ENCODE peak calls at places on chromosomes 7 and 10, in nine cellular contexts. H is A549, I is GM12878, U is SK-N-SH, B is GM23338, S is HCT116, P is HepG2, K is HL-60, F is K562. X is an unnamed sample.

GRCh38 chr7:82419200-82419599 is 24.4 kb downstream of the CACNA2D1 start:
- DNase-seq in H (no peak), I (no peak), U (peak; percentile 77), B (no peak), S (no peak), P (no peak), K (no peak), F (no peak), X (no peak)

GRCh38 chr10:84613336-84614021 is 285.1 kb downstream of the CCSER2 start:
- DNase-seq in H (peak; percentile 80), I (no peak), U (peak; percentile 63), B (peak; percentile 90), S (peak; percentile 72), P (peak; percentile 77), K (no peak), F (no peak), X (peak; percentile 24)

GRCh38 chr10:72702868-72703581 is 11.1 kb downstream of the MCU start:
- DNase-seq in H (peak; percentile 31), I (no peak), U (no peak), B (no peak), S (no peak), P (no peak), K (no peak), F (no peak), X (no peak)

GRCh38 chr7:7265057-7265456 is 82.7 kb downstream of the C1GALT1 start:
- DNase-seq in H (no peak), I (no peak), U (no peak), B (no peak), S (no peak), P (no peak), K (no peak), F (no peak), X (no peak)

GRCh38 chr7:123675092-123675473 is 19.4 kb downstream of the LMOD2 start:
- DNase-seq in H (no peak), I (no peak), U (no peak), B (no peak), S (no peak), P (no peak), K (no peak), F (no peak), X (no peak)

GRCh38 chr10:133334495-133335237 is 2.0 kb downstream of the CALY start:
- DNase-seq in H (peak; percentile 61), I (no peak), U (peak; percentile 70), B (peak; percentile 60), S (no peak), P (no peak), K (no peak), F (no peak), X (no peak)

GRCh38 chr7:98162758-98163157 is 48.5 kb upstream of the BHLHA15 start:
- DNase-seq in H (no peak), I (peak; percentile 8), U (no peak), B (no peak), S (no peak), P (no peak), K (no peak), F (no peak), X (no peak)

GRCh38 chr7:23235688-23236280 is 10.8 kb upstream of the GPNMB start:
- DNase-seq in H (peak; percentile 11), I (no peak), U (no peak), B (no peak), S (peak; percentile 4), P (peak; percentile 14), K (no peak), F (no peak), X (no peak)

GRCh38 chr7:2040201-2040892 is 192.4 kb downstream of the MAD1L1 start:
- DNase-seq in H (no peak), I (no peak), U (peak; percentile 23), B (no peak), S (no peak), P (no peak), K (no peak), F (no peak), X (no peak)

GRCh38 chr7:17532861-17533404 is 234.5 kb downstream of the AHR start:
- DNase-seq in H (peak; percentile 56), I (no peak), U (no peak), B (no peak), S (peak; percentile 59), P (no peak), K (no peak), F (no peak), X (no peak)

GRCh38 chr10:86659721-86660438 is 5.5 kb downstream of the OPN4 start:
- DNase-seq in H (no peak), I (no peak), U (no peak), B (no peak), S (no peak), P (no peak), K (no peak), F (no peak), X (no peak)

GRCh38 chr10:25294032-25294926 is 119.5 kb downstream of the GPR158 start:
- DNase-seq in H (peak; percentile 53), I (no peak), U (no peak), B (no peak), S (peak; percentile 71), P (peak; percentile 3), K (no peak), F (no peak), X (no peak)
- TF ChIP-seq REST in H (no peak), I (no peak), U (no peak), B (no peak), S (no peak), P (no peak), K (no peak), F (no peak), X (no peak)

GRCh38 chr10:14422431-14422830 is 91.7 kb upstream of the FRMD4A start:
- DNase-seq in H (no peak), I (no peak), U (no peak), B (no peak), S (no peak), P (no peak), K (no peak), F (no peak), X (no peak)

GRCh38 chr10:14421941-14422340 is 91.2 kb upstream of the FRMD4A start:
- DNase-seq in H (no peak), I (no peak), U (no peak), B (no peak), S (no peak), P (no peak), K (no peak), F (no peak), X (no peak)

GRCh38 chr10:14429043-14429713 is 98.5 kb upstream of the FRMD4A start:
- DNase-seq in H (no peak), I (no peak), U (no peak), B (peak; percentile 82), S (no peak), P (no peak), K (no peak), F (no peak), X (no peak)

GRCh38 chr10:14423111-14423744 is 92.5 kb upstream of the FRMD4A start:
- DNase-seq in H (no peak), I (no peak), U (no peak), B (no peak), S (no peak), P (no peak), K (no peak), F (no peak), X (no peak)

DNA sequence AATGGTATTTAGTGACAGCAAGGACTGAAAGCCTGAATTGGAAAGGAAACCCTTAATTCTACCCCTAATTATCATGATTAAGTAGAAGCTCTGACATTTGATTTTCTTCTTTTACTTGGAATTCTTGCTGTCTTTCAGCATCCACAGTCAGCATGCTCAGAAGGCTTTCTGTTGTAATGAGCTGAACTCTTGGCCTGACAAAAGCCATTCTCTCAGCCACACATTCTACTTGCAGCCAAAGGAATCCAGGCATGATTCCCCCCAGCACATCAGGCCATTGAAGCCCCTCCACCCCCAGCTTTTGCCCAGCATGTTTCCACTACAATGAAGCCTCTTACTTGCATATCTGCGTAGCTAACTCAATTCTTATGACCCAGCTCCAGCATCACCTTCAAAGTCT is 94.3 kb upstream of the FRMD4A start:
- DNase-seq in H (no peak), I (no peak), U (no peak), B (peak; percentile 24), S (no peak), P (no peak), K (no peak), F (no peak), X (no peak)
- TF ChIP-seq REST in H (no peak), I (no peak), U (no peak), B (no peak), S (no peak), P (no peak), K (no peak), F (no peak), X (no peak)

GRCh38 chr10:11140963-11141362 is 123.3 kb downstream of the CELF2 start:
- DNase-seq in H (no peak), I (no peak), U (no peak), B (no peak), S (no peak), P (no peak), K (no peak), F (no peak), X (no peak)

GRCh38 chr10:11143240-11143639 is 125.6 kb downstream of the CELF2 start:
- DNase-seq in H (no peak), I (no peak), U (no peak), B (no peak), S (no peak), P (no peak), K (no peak), F (no peak), X (no peak)

GRCh38 chr10:11138634-11139033 is 121.0 kb downstream of the CELF2 start:
- DNase-seq in H (no peak), I (no peak), U (no peak), B (no peak), S (no peak), P (no peak), K (no peak), F (no peak), X (no peak)

GRCh38 chr10:11142809-11143208 is 125.1 kb downstream of the CELF2 start:
- DNase-seq in H (no peak), I (no peak), U (no peak), B (no peak), S (no peak), P (no peak), K (no peak), F (no peak), X (no peak)

DNA sequence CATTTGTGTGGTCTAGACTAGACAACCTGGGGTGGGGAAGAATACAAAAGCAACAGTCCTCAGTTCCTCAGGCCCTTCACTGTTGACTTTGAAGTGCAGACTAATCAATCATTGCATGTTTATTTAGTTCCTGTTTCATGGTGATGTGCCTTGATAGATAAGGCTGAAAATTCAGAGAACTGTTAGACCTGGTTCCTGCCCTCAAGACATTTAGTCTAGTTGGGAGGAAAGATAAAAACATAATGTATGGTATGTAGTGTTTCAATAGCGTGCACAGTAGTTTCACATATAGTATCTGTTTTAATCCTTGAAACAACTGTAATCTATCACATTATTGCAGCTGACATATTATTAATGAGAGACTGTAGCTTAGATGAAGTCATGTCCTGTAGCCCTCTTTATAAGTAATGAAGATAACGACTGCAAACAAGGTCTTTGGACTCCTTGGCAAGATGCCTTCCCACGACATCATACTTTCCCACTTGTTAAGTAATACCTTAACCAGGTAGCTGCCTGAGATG is 124.0 kb downstream of the CELF2 start:
- DNase-seq in H (no peak), I (no peak), U (no peak), B (no peak), S (no peak), P (peak; percentile 3), K (no peak), F (peak; percentile 15), X (no peak)
- TF ChIP-seq REST in H (no peak), I (no peak), U (no peak), B (no peak), S (no peak), P (no peak), K (no peak), F (no peak), X (no peak)

GRCh38 chr7:80410081-80410480 is 101.8 kb downstream of the GNAT3 start:
- DNase-seq in H (no peak), I (no peak), U (no peak), B (no peak), S (no peak), P (no peak), K (no peak), F (no peak), X (no peak)
- TF ChIP-seq REST in H (no peak), I (no peak), U (no peak), B (no peak), S (no peak), P (no peak), K (no peak), F (no peak), X (no peak)

X was measured in Panc1.